ENCODE peak calls at places on chromosome 16, in nine cellular contexts. A is ELR; P is neural crest cell; J is stimulated activated CD8-positive, alpha-beta memory T cell treated with anti-CD3 and anti-CD28 coated beads, Interleukin-2, amount 100 ng/mL, for 1 hour; V is nucleus accumbens; R is NAMALWA; G is GM23248; Y is WERI-Rb-1; F is H7. U is an unnamed sample.
A peak's percentile ranks its signal among the peaks of the same experiment; 100 is the strongest.

GRCh38 chr16:55012362-55012761 is 81.7 kb downstream of the IRX5 start:
- DNase-seq in A (no peak), P (no peak), J (no peak), V (no peak), R (no peak), G (no peak), Y (no peak), F (no peak), U (no peak)

GRCh38 chr16:88558457-88559442 is 11.5 kb upstream of the ZC3H18 start:
- DNase-seq in A (peak; percentile 68), P (no peak), J (no peak), V (peak; percentile 50), R (peak; percentile 72), G (peak; percentile 66), Y (peak; percentile 59), F (peak; percentile 85), U (peak; percentile 70)

GRCh38 chr16:78228704-78229103 is 129.2 kb downstream of the WWOX start:
- DNase-seq in A (no peak), P (no peak), J (no peak), V (no peak), R (no peak), G (no peak), Y (no peak), F (no peak), U (no peak)

GRCh38 chr16:1527836-1528811 is 5.3 kb upstream of the TMEM204 start:
- DNase-seq in A (no peak), P (no peak), J (no peak), V (no peak), R (no peak), G (no peak), Y (no peak), F (no peak), U (no peak)

GRCh38 chr16:46801428-46802049 is 29.4 kb downstream of the C16orf87 start:
- DNase-seq in A (peak; percentile 72), P (no peak), J (no peak), V (no peak), R (no peak), G (peak; percentile 66), Y (no peak), F (peak; percentile 32), U (peak; percentile 70)

GRCh38 chr16:56635441-56635967 is 3.0 kb upstream of the MT1A start:
- DNase-seq in A (no peak), P (no peak), J (no peak), V (no peak), R (no peak), G (no peak), Y (no peak), F (peak; percentile 75), U (no peak)

GRCh38 chr16:14957576-14958322 is 17.1 kb upstream of the PDXDC1 start:
- DNase-seq in A (no peak), P (no peak), J (no peak), V (no peak), R (no peak), G (no peak), Y (no peak), F (peak; percentile 45), U (no peak)

GRCh38 chr16:66845791-66846221 is 1.6 kb downstream of the CA7 start:
- DNase-seq in A (no peak), P (no peak), J (no peak), V (peak; percentile 67), R (no peak), G (no peak), Y (no peak), F (peak; percentile 51), U (no peak)

GRCh38 chr16:569445-570254 is at the start of gene PIGQ:
- DNase-seq in A (peak; percentile 68), P (peak; percentile 59), J (peak; percentile 42), V (peak; percentile 82), R (peak; percentile 68), G (peak; percentile 82), Y (peak; percentile 79), F (peak; percentile 99), U (peak; percentile 80)

GRCh38 chr16:59886021-59886420 is 1151.9 kb upstream of the GOT2 start:
- DNase-seq in A (peak; percentile 73), P (no peak), J (no peak), V (peak; percentile 50), R (no peak), G (peak; percentile 71), Y (no peak), F (no peak), U (peak; percentile 25)

GRCh38 chr16:64964126-64964540 is 157.7 kb downstream of the CDH11 start:
- DNase-seq in A (peak; percentile 55), P (no peak), J (no peak), V (no peak), R (no peak), G (peak; percentile 68), Y (no peak), F (no peak), U (peak; percentile 40)

GRCh38 chr16:46789499-46790414 is 41.2 kb downstream of the C16orf87 start:
- DNase-seq in A (peak; percentile 57), P (peak; percentile 66), J (peak; percentile 67), V (peak; percentile 65), R (peak; percentile 87), G (peak; percentile 80), Y (no peak), F (peak; percentile 94), U (peak; percentile 74)

GRCh38 chr16:81939164-81940067 is 71.9 kb downstream of the SDR42E1 start:
- DNase-seq in A (peak; percentile 36), P (no peak), J (no peak), V (no peak), R (peak; percentile 44), G (no peak), Y (peak; percentile 7), F (peak; percentile 72), U (no peak)

GRCh38 chr16:74627506-74628220 is 20.7 kb upstream of the GLG1 start:
- DNase-seq in A (no peak), P (no peak), J (no peak), V (no peak), R (no peak), G (peak; percentile 16), Y (peak; percentile 27), F (no peak), U (no peak)

U was measured in adipocyte.